ENCODE peak calls at places on chromosomes 1 and 21, in seven cellular contexts. W is MG63, I is neural progenitor cell, P is skeletal muscle cell, D is heart left ventricle, Q is WERI-Rb-1, B is endodermal cell. U is an unnamed sample.
A peak's percentile ranks its signal among the peaks of the same experiment; 100 is the strongest.

GRCh38 chr1:184407816-184408510 is 21.1 kb downstream of the C1orf21 start:
- DNase-seq in D (no peak), W (peak; percentile 2), P (no peak), B (no peak), Q (no peak), I (no peak), U (no peak)

GRCh38 chr1:66266350-66266749 is 267.6 kb upstream of the SGIP1 start:
- DNase-seq in Q (no peak), B (no peak), P (no peak), I (no peak), W (no peak), D (no peak), U (no peak)

GRCh38 chr1:78437393-78437792 is 53.4 kb upstream of the PTGFR start:
- DNase-seq in I (no peak), D (no peak), Q (no peak), P (no peak), B (no peak), W (no peak), U (no peak)

GRCh38 chr1:209802117-209802779 is 3.7 kb downstream of the IRF6 start:
- DNase-seq in P (no peak), B (no peak), I (no peak), Q (no peak), D (no peak), W (no peak), U (no peak)

GRCh38 chr1:65495137-65495536 is 74.7 kb downstream of the LEPR start:
- DNase-seq in D (no peak), W (no peak), Q (no peak), P (no peak), B (no peak), I (no peak), U (no peak)

GRCh38 chr1:162210171-162210570 is 140.7 kb downstream of the NOS1AP start:
- DNase-seq in D (no peak), W (no peak), B (no peak), P (no peak), Q (no peak), I (no peak), U (no peak)

GRCh38 chr1:218468707-218469106 is 123.6 kb downstream of the TGFB2 start:
- DNase-seq in W (no peak), P (no peak), Q (no peak), I (no peak), B (no peak), D (no peak), U (no peak)

GRCh38 chr1:53627666-53628065 is 111.3 kb downstream of the GLIS1 start:
- DNase-seq in D (no peak), P (no peak), W (no peak), Q (no peak), I (no peak), B (peak; percentile 24), U (no peak)

GRCh38 chr1:25998075-25998761 is 355 bp upstream of the PAFAH2 start:
- DNase-seq in Q (peak; percentile 97), D (peak; percentile 98), I (peak; percentile 99), B (peak; percentile 98), W (peak; percentile 95), P (peak; percentile 98), U (peak; percentile 99)

GRCh38 chr1:108124023-108124422 is 76.1 kb downstream of the SLC25A24 start:
- DNase-seq in B (no peak), P (no peak), D (no peak), I (no peak), W (no peak), Q (no peak), U (no peak)

GRCh38 chr1:36342426-36343185 is 19.2 kb upstream of the EVA1B start:
- DNase-seq in P (no peak), W (peak; percentile 81), Q (peak; percentile 58), B (peak; percentile 86), I (peak; percentile 62), D (no peak), U (no peak)

GRCh38 chr1:14597343-14598006 is 1.0 kb upstream of the KAZN start:
- DNase-seq in Q (no peak), B (peak; percentile 87), W (no peak), D (no peak), P (no peak), I (peak; percentile 56), U (no peak)

GRCh38 chr1:188590641-188591040 is 1761.9 kb downstream of the PLA2G4A start:
- DNase-seq in I (no peak), W (no peak), B (no peak), D (no peak), P (no peak), Q (no peak), U (no peak)

GRCh38 chr21:35506352-35506751 is 457.2 kb upstream of the RUNX1 start:
- DNase-seq in D (no peak), I (no peak), B (no peak), Q (no peak), P (no peak), W (no peak), U (no peak)

GRCh38 chr1:30068787-30069472 is 654.5 kb downstream of the MATN1 start:
- DNase-seq in D (no peak), W (no peak), I (no peak), Q (no peak), B (no peak), P (no peak), U (no peak)

GRCh38 chr21:44391345-44392091 is 38.1 kb downstream of the TRPM2 start:
- DNase-seq in D (peak; percentile 45), P (no peak), Q (no peak), W (no peak), B (no peak), I (no peak), U (no peak)

GRCh38 chr1:208809876-208810275 is 565.7 kb upstream of the PLXNA2 start:
- DNase-seq in P (no peak), Q (no peak), W (peak; percentile 15), B (no peak), I (no peak), D (no peak), U (no peak)

GRCh38 chr1:210655511-210655910 is 326.8 kb downstream of the HHAT start:
- DNase-seq in B (no peak), P (no peak), Q (no peak), D (no peak), I (no peak), W (no peak), U (no peak)

GRCh38 chr21:32198369-32198768 is 80.5 kb downstream of the MIS18A start:
- DNase-seq in B (no peak), W (no peak), Q (no peak), D (no peak), P (no peak), I (no peak), U (no peak)

DNA sequence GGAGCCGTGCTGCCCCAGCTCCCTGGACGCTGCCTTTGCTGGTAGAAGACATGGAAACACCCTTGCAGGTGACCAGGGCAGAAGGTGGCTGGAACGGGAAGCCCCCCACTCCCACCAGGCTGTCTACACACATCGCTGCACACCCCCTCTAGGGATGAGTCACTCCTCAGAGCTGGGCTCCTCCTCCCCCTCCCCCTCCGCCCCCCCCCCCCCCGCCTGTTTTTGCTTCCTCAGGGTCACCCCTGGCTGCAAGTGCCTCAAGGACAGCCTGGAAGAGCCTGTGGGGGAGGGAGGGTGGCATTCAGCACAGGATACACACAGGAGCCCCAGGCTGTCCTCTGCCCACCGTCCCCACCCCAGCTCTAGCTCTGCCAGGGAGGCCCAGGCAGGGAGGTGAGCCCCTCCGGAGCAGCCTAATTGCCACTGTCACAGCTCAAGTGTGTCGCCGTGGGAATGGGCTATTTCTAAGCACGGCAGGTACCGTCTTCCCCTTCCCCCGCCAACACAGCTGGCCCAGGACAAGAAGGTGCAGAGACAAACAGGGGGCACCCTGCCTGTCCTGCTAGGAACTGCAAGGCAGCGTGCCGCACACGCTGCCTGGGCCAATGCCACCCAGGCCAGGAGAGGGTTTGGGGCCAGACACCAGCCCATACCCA is 2.5 kb downstream of the FNDC10 start:
- DNase-seq in W (no peak), B (peak; percentile 84), Q (peak; percentile 62), I (peak; percentile 52), D (no peak), P (no peak), U (no peak)
- H3K4me3 ChIP-seq in W (no peak overlapping the region), B (no peak overlapping the region), Q (no peak overlapping the region), I (no peak overlapping the region), D (no peak overlapping the region), P (no peak overlapping the region), U (no peak overlapping the region)

GRCh38 chr1:94321662-94322061 is 84.3 kb upstream of the ARHGAP29 start:
- DNase-seq in B (no peak), I (no peak), P (no peak), W (no peak), D (no peak), Q (no peak), U (no peak)
- H3K4me3 ChIP-seq in B (no peak overlapping the region), I (no peak overlapping the region), P (no peak overlapping the region), W (no peak overlapping the region), D (no peak overlapping the region), Q (no peak overlapping the region), U (no peak overlapping the region)

DNA sequence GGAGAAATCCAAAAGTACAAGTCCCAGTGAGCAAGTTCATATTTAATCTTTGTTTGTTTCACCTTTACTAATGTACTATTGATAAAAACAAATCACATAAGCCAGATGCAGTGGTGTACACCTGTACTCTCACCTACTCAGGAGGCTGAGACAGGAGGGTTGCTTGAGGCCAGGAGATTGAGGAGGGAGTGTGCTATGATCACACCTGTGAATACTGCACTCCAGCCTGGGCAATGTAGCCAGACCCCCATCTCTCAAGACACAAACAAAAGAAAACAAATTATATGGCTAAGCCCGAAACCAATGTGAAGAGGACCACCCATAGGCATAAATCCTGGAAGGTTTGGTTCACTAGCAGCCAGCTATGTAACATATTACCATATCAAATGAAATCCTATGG is 9.6 kb upstream of the USP24 start:
- DNase-seq in Q (no peak), B (no peak), D (no peak), W (no peak), I (no peak), P (no peak), U (no peak)
- H3K4me3 ChIP-seq in Q (no peak overlapping the region), B (no peak overlapping the region), D (no peak overlapping the region), W (no peak overlapping the region), I (no peak overlapping the region), P (no peak overlapping the region), U (no peak overlapping the region)

GRCh38 chr1:192600264-192600663 is 24.7 kb downstream of the RGS1 start:
- DNase-seq in W (no peak), Q (no peak), D (no peak), P (no peak), B (no peak), I (no peak), U (no peak)

GRCh38 chr1:192604979-192605620 is 29.5 kb downstream of the RGS1 start:
- DNase-seq in I (no peak), P (no peak), Q (no peak), B (no peak), D (no peak), W (no peak), U (no peak)

GRCh38 chr1:192601145-192602048 is 25.8 kb downstream of the RGS1 start:
- DNase-seq in Q (no peak), D (no peak), B (no peak), W (no peak), P (no peak), I (no peak), U (no peak)

GRCh38 chr1:192603218-192603787 is 27.7 kb downstream of the RGS1 start:
- DNase-seq in Q (no peak), W (no peak), I (no peak), D (no peak), P (no peak), B (no peak), U (no peak)

DNA sequence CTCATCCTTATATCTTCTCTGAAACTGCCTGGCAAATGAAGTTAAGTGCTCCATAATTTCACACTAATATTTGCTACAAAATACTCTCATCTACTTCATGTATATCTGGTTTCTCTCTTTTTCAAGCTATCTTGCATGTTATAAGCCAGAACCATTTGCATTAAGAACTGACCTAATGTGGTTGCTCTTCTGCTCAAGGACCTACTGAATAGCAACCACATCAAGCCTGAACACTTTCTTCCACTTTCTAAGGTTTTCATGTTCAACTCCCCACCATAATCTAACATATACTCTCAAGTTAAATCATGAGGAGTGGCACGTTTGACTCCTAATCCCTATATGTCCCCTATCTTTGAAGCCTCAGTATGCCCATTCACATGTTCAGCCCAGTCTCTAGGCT is 27.2 kb downstream of the RGS1 start:
- DNase-seq in D (no peak), W (no peak), I (no peak), Q (no peak), B (no peak), P (no peak), U (no peak)
- H3K4me3 ChIP-seq in D (no peak overlapping the region), W (no peak overlapping the region), I (no peak overlapping the region), Q (no peak overlapping the region), B (no peak overlapping the region), P (no peak overlapping the region), U (no peak overlapping the region)